ENCODE peak calls at places on chromosomes 5 and 9, in five cellular contexts. One of them, this sample, is unnamed.
A peak's percentile ranks its signal among the peaks of the same experiment; 100 is the strongest.

GRCh38 chr9:10438955-10439354 is 173.8 kb downstream of the PTPRD start:
- DNase-seq in GM03348: no peak
- DNase-seq in H4: no peak
- DNase-seq in NCI-H1417: no peak
- DNase-seq in left cardiac atrium: no peak
- DNase-seq in this sample: no peak

GRCh38 chr9:22216730-22217160 is 207.6 kb upstream of the CDKN2B start:
- DNase-seq in NCI-H1417: peak; percentile 46
- DNase-seq in left cardiac atrium: no peak
- DNase-seq in GM03348: no peak
- DNase-seq in H4: no peak
- DNase-seq in this sample: no peak

GRCh38 chr5:83374547-83374946 is 97.0 kb upstream of the VCAN start:
- DNase-seq in GM03348: no peak
- DNase-seq in NCI-H1417: no peak
- DNase-seq in H4: no peak
- DNase-seq in left cardiac atrium: peak; percentile 45
- DNase-seq in this sample: peak; percentile 42

GRCh38 chr9:18393340-18394130 is 80.4 kb upstream of the ADAMTSL1 start:
- DNase-seq in H4: peak; percentile 97
- DNase-seq in NCI-H1417: peak; percentile 81
- DNase-seq in left cardiac atrium: peak; percentile 27
- DNase-seq in GM03348: peak; percentile 53
- DNase-seq in this sample: peak; percentile 45

GRCh38 chr5:115859378-115859777 is 17.6 kb downstream of the AP3S1 start:
- DNase-seq in NCI-H1417: no peak
- DNase-seq in left cardiac atrium: no peak
- DNase-seq in H4: no peak
- DNase-seq in GM03348: peak; percentile 27
- DNase-seq in this sample: no peak

GRCh38 chr9:77876091-77876490 is 155.5 kb downstream of the GNAQ start:
- DNase-seq in NCI-H1417: no peak
- DNase-seq in left cardiac atrium: no peak
- DNase-seq in GM03348: peak; percentile 40
- DNase-seq in H4: no peak
- DNase-seq in this sample: peak; percentile 28

GRCh38 chr9:128724744-128725211 is 851 bp upstream of the ZDHHC12 start:
- DNase-seq in left cardiac atrium: peak; percentile 84
- DNase-seq in H4: peak; percentile 71
- DNase-seq in NCI-H1417: peak; percentile 42
- DNase-seq in GM03348: peak; percentile 79
- DNase-seq in this sample: peak; percentile 65

GRCh38 chr5:147691134-147691533 is 91.4 kb downstream of the JAKMIP2 start:
- DNase-seq in GM03348: no peak
- DNase-seq in H4: no peak
- DNase-seq in NCI-H1417: no peak
- DNase-seq in left cardiac atrium: no peak
- DNase-seq in this sample: no peak

GRCh38 chr5:159864885-159865622 is 51.2 kb upstream of the ADRA1B start:
- DNase-seq in left cardiac atrium: no peak
- DNase-seq in NCI-H1417: no peak
- DNase-seq in GM03348: peak; percentile 50
- DNase-seq in H4: no peak
- DNase-seq in this sample: peak; percentile 51

GRCh38 chr5:94693043-94693822 is 74.8 kb downstream of the SLF1 start:
- DNase-seq in NCI-H1417: peak; percentile 51
- DNase-seq in GM03348: peak; percentile 46
- DNase-seq in H4: peak; percentile 22
- DNase-seq in left cardiac atrium: no peak
- DNase-seq in this sample: no peak

GRCh38 chr5:135033026-135033861 is 784 bp downstream of the PITX1 start:
- DNase-seq in H4: no peak
- DNase-seq in left cardiac atrium: no peak
- DNase-seq in GM03348: peak; percentile 53
- DNase-seq in NCI-H1417: no peak
- DNase-seq in this sample: no peak

GRCh38 chr5:124398471-124398870 is 348.0 kb downstream of the ZNF608 start:
- DNase-seq in GM03348: no peak
- DNase-seq in H4: no peak
- DNase-seq in left cardiac atrium: no peak
- DNase-seq in NCI-H1417: no peak
- DNase-seq in this sample: no peak

GRCh38 chr9:32427111-32427873 is 42.8 kb downstream of the ACO1 start:
- DNase-seq in H4: peak; percentile 45
- DNase-seq in left cardiac atrium: no peak
- DNase-seq in GM03348: no peak
- DNase-seq in NCI-H1417: no peak
- DNase-seq in this sample: no peak

GRCh38 chr9:90340421-90340820 is 302.2 kb downstream of the DIRAS2 start:
- DNase-seq in NCI-H1417: no peak
- DNase-seq in H4: peak; percentile 6
- DNase-seq in left cardiac atrium: no peak
- DNase-seq in GM03348: peak; percentile 43
- DNase-seq in this sample: no peak